ENCODE peak calls at places on chromosomes 12 and 14, in ten cellular contexts. P is C1 segment of cervical spinal cord; K is small intestine; Q is HT1080; F is stimulated activated CD8-positive, alpha-beta memory T cell treated with anti-CD3 and anti-CD28 coated beads, Interleukin-4, amount 100 ng/mL, for 1 hour; X is B cell; D is CD14-positive monocyte; L is KBM-7; O is left ventricle myocardium superior; V is brain microvascular endothelial cell. U is an unnamed sample.

GRCh38 chr12:129657179-129657578 is 246.6 kb downstream of the TMEM132D start:
- DNase-seq in K (no peak), D (no peak), L (no peak), P (no peak), V (no peak), Q (no peak), F (no peak), O (no peak), X (no peak), U (no peak)

GRCh38 chr14:77314043-77314442 is 6.6 kb downstream of the POMT2 start:
- DNase-seq in P (no peak), O (no peak), D (no peak), Q (peak; percentile 62), F (no peak), K (no peak), L (no peak), V (peak; percentile 26), X (no peak), U (peak; percentile 57)

GRCh38 chr14:102225936-102226335 is 79.0 kb downstream of the MOK start:
- DNase-seq in L (no peak), Q (no peak), O (no peak), V (no peak), K (no peak), X (no peak), F (no peak), P (no peak), D (no peak), U (no peak)

GRCh38 chr12:81083906-81084513 is 6.1 kb downstream of the ACSS3 start:
- DNase-seq in V (no peak), X (no peak), K (no peak), O (no peak), L (no peak), F (no peak), P (no peak), D (no peak), Q (no peak), U (no peak)

GRCh38 chr14:38808734-38809455 is 294.1 kb downstream of the SEC23A start:
- DNase-seq in O (no peak), Q (peak; percentile 6), P (no peak), F (no peak), X (no peak), D (no peak), K (peak; percentile 39), L (peak; percentile 3), V (no peak), U (no peak)

GRCh38 chr14:76541594-76542219 is 165.8 kb downstream of the ESRRB start:
- DNase-seq in X (no peak), Q (no peak), D (no peak), L (no peak), K (no peak), F (no peak), O (no peak), P (no peak), V (no peak), U (no peak)

GRCh38 chr12:88035907-88036289 is 6.7 kb upstream of the C12orf50 start:
- DNase-seq in F (no peak), V (no peak), K (peak; percentile 37), L (no peak), D (no peak), Q (no peak), O (no peak), X (no peak), P (no peak), U (no peak)

GRCh38 chr12:105843989-105844768 is 294.6 kb downstream of the NUAK1 start:
- DNase-seq in D (no peak), P (no peak), O (no peak), F (no peak), X (peak; percentile 36), V (no peak), Q (no peak), L (no peak), K (no peak), U (peak; percentile 17)

GRCh38 chr12:120091371-120092090 is 25.0 kb downstream of the RAB35 start:
- DNase-seq in D (no peak), O (no peak), X (no peak), L (no peak), K (no peak), P (no peak), V (no peak), F (no peak), Q (no peak), U (no peak)

GRCh38 chr12:53258541-53259539 is 9.3 kb upstream of the ESPL1 start:
- DNase-seq in F (no peak), P (no peak), L (no peak), D (no peak), X (no peak), Q (no peak), K (no peak), O (no peak), V (no peak), U (no peak)

GRCh38 chr14:84107835-84108343 is 1422.1 kb upstream of the FLRT2 start:
- DNase-seq in K (no peak), Q (no peak), D (no peak), L (no peak), P (no peak), O (no peak), F (no peak), X (no peak), V (no peak), U (no peak)

GRCh38 chr12:118525216-118525615 is 148.9 kb downstream of the SUDS3 start:
- DNase-seq in V (no peak), Q (no peak), F (no peak), D (no peak), K (no peak), L (no peak), X (no peak), O (no peak), P (no peak), U (no peak)